ENCODE peak calls at places on chromosomes 5 and 9, in six cellular contexts. One of them, this sample, is unnamed.

GRCh38 chr5:174311531-174312269 is 266.2 kb downstream of the NSG2 start:
- DNase-seq in iris pigment epithelial cell: peak
- DNase-seq in tibial artery: peak
- DNase-seq in brain microvascular endothelial cell: peak
- DNase-seq in NCI-H2081: peak
- DNase-seq in NCI-H2029: peak
- DNase-seq in this sample: peak

GRCh38 chr5:10886497-10886896 is 125.5 kb upstream of the DAP start:
- DNase-seq in tibial artery: no peak
- DNase-seq in brain microvascular endothelial cell: no peak
- DNase-seq in NCI-H2029: no peak
- DNase-seq in NCI-H2081: no peak
- DNase-seq in iris pigment epithelial cell: no peak
- DNase-seq in this sample: no peak

GRCh38 chr5:157284458-157285212 is 18.7 kb downstream of the CYFIP2 start:
- DNase-seq in tibial artery: no peak
- DNase-seq in NCI-H2029: no peak
- DNase-seq in NCI-H2081: no peak
- DNase-seq in iris pigment epithelial cell: no peak
- DNase-seq in brain microvascular endothelial cell: no peak
- DNase-seq in this sample: no peak

GRCh38 chr5:19002111-19002510 is 985.9 kb downstream of the CDH18 start:
- DNase-seq in iris pigment epithelial cell: no peak
- DNase-seq in tibial artery: no peak
- DNase-seq in NCI-H2029: no peak
- DNase-seq in brain microvascular endothelial cell: no peak
- DNase-seq in NCI-H2081: no peak
- DNase-seq in this sample: no peak

GRCh38 chr5:55143624-55144023 is 16.3 kb upstream of the GPX8 start:
- DNase-seq in NCI-H2029: no peak
- DNase-seq in NCI-H2081: no peak
- DNase-seq in iris pigment epithelial cell: no peak
- DNase-seq in brain microvascular endothelial cell: no peak
- DNase-seq in tibial artery: no peak
- DNase-seq in this sample: no peak

GRCh38 chr9:88400021-88400420 is 11.8 kb downstream of the SPIN1 start:
- DNase-seq in NCI-H2081: no peak
- DNase-seq in brain microvascular endothelial cell: peak
- DNase-seq in iris pigment epithelial cell: peak
- DNase-seq in tibial artery: no peak
- DNase-seq in NCI-H2029: no peak
- DNase-seq in this sample: peak

GRCh38 chr5:72337159-72337558 is 17.0 kb downstream of the PTCD2 start:
- DNase-seq in NCI-H2029: no peak
- DNase-seq in brain microvascular endothelial cell: no peak
- DNase-seq in NCI-H2081: no peak
- DNase-seq in tibial artery: no peak
- DNase-seq in iris pigment epithelial cell: no peak
- DNase-seq in this sample: no peak

GRCh38 chr9:35645736-35646582 is 4.8 kb downstream of the SIT1 start:
- DNase-seq in NCI-H2029: no peak
- DNase-seq in NCI-H2081: no peak
- DNase-seq in brain microvascular endothelial cell: no peak
- DNase-seq in tibial artery: peak
- DNase-seq in iris pigment epithelial cell: peak
- DNase-seq in this sample: no peak

GRCh38 chr5:5025774-5026406 is 114.2 kb upstream of the ADAMTS16 start:
- DNase-seq in iris pigment epithelial cell: no peak
- DNase-seq in brain microvascular endothelial cell: no peak
- DNase-seq in NCI-H2029: peak
- DNase-seq in NCI-H2081: peak
- DNase-seq in tibial artery: no peak
- DNase-seq in this sample: no peak

GRCh38 chr9:116592926-116593325 is 94.2 kb upstream of the TRIM32 start:
- DNase-seq in iris pigment epithelial cell: no peak
- DNase-seq in NCI-H2029: no peak
- DNase-seq in brain microvascular endothelial cell: no peak
- DNase-seq in NCI-H2081: no peak
- DNase-seq in tibial artery: no peak
- DNase-seq in this sample: no peak

GRCh38 chr5:39691136-39691535 is 266.4 kb upstream of the DAB2 start:
- DNase-seq in NCI-H2029: no peak
- DNase-seq in tibial artery: no peak
- DNase-seq in iris pigment epithelial cell: no peak
- DNase-seq in NCI-H2081: no peak
- DNase-seq in brain microvascular endothelial cell: no peak
- DNase-seq in this sample: no peak

GRCh38 chr9:97387504-97387886 is 24.4 kb upstream of the TDRD7 start:
- DNase-seq in brain microvascular endothelial cell: no peak
- DNase-seq in tibial artery: no peak
- DNase-seq in NCI-H2029: no peak
- DNase-seq in iris pigment epithelial cell: no peak
- DNase-seq in NCI-H2081: no peak
- DNase-seq in this sample: no peak

GRCh38 chr5:39598641-39599248 is 174.0 kb upstream of the DAB2 start:
- DNase-seq in NCI-H2029: no peak
- DNase-seq in iris pigment epithelial cell: no peak
- DNase-seq in brain microvascular endothelial cell: no peak
- DNase-seq in tibial artery: no peak
- DNase-seq in NCI-H2081: no peak
- DNase-seq in this sample: no peak

GRCh38 chr9:130934246-130934645 is 4.8 kb downstream of the FIBCD1 start:
- DNase-seq in brain microvascular endothelial cell: no peak
- DNase-seq in NCI-H2081: no peak
- DNase-seq in NCI-H2029: no peak
- DNase-seq in iris pigment epithelial cell: no peak
- DNase-seq in tibial artery: no peak
- DNase-seq in this sample: no peak

GRCh38 chr5:81901539-81901938 is 70.3 kb upstream of the ATG10 start:
- DNase-seq in iris pigment epithelial cell: no peak
- DNase-seq in brain microvascular endothelial cell: no peak
- DNase-seq in NCI-H2081: no peak
- DNase-seq in NCI-H2029: no peak
- DNase-seq in tibial artery: no peak
- DNase-seq in this sample: no peak

GRCh38 chr5:41707853-41708603 is 162.2 kb downstream of the OXCT1 start:
- DNase-seq in NCI-H2029: no peak
- DNase-seq in brain microvascular endothelial cell: peak
- DNase-seq in iris pigment epithelial cell: peak
- DNase-seq in tibial artery: no peak
- DNase-seq in NCI-H2081: peak
- DNase-seq in this sample: peak

GRCh38 chr5:140356878-140357730 is 2.9 kb upstream of the SLC4A9 start:
- DNase-seq in tibial artery: no peak
- DNase-seq in NCI-H2081: no peak
- DNase-seq in iris pigment epithelial cell: no peak
- DNase-seq in brain microvascular endothelial cell: no peak
- DNase-seq in NCI-H2029: no peak
- DNase-seq in this sample: no peak

GRCh38 chr9:14309403-14309802 is 4.5 kb downstream of the NFIB start:
- DNase-seq in NCI-H2029: no peak
- DNase-seq in NCI-H2081: peak
- DNase-seq in tibial artery: no peak
- DNase-seq in brain microvascular endothelial cell: peak
- DNase-seq in iris pigment epithelial cell: peak
- DNase-seq in this sample: no peak

GRCh38 chr5:73412597-73412988 is 36.0 kb downstream of the FOXD1 start:
- DNase-seq in tibial artery: no peak
- DNase-seq in NCI-H2081: no peak
- DNase-seq in iris pigment epithelial cell: peak
- DNase-seq in NCI-H2029: no peak
- DNase-seq in brain microvascular endothelial cell: peak
- DNase-seq in this sample: no peak

GRCh38 chr9:110918316-110919054 is 119.8 kb downstream of the LPAR1 start:
- DNase-seq in tibial artery: no peak
- DNase-seq in iris pigment epithelial cell: peak
- DNase-seq in brain microvascular endothelial cell: peak
- DNase-seq in NCI-H2029: no peak
- DNase-seq in NCI-H2081: no peak
- DNase-seq in this sample: no peak

GRCh38 chr9:69431203-69431602 is 106.2 kb downstream of the ENTREP1 start:
- DNase-seq in NCI-H2029: no peak
- DNase-seq in tibial artery: no peak
- DNase-seq in brain microvascular endothelial cell: no peak
- DNase-seq in iris pigment epithelial cell: no peak
- DNase-seq in NCI-H2081: no peak
- DNase-seq in this sample: no peak

GRCh38 chr5:17241635-17242034 is 24.2 kb downstream of the BASP1 start:
- DNase-seq in brain microvascular endothelial cell: no peak
- DNase-seq in tibial artery: no peak
- DNase-seq in NCI-H2081: no peak
- DNase-seq in iris pigment epithelial cell: no peak
- DNase-seq in NCI-H2029: no peak
- DNase-seq in this sample: no peak

GRCh38 chr5:20305463-20305862 is 317.5 kb upstream of the CDH18 start:
- DNase-seq in NCI-H2081: no peak
- DNase-seq in NCI-H2029: no peak
- DNase-seq in iris pigment epithelial cell: no peak
- DNase-seq in brain microvascular endothelial cell: no peak
- DNase-seq in tibial artery: no peak
- DNase-seq in this sample: no peak

GRCh38 chr5:117434266-117434665 is 859.6 kb upstream of the SEMA6A start:
- DNase-seq in iris pigment epithelial cell: no peak
- DNase-seq in brain microvascular endothelial cell: no peak
- DNase-seq in tibial artery: no peak
- DNase-seq in NCI-H2029: no peak
- DNase-seq in NCI-H2081: no peak
- DNase-seq in this sample: no peak

GRCh38 chr5:88045931-88046461 is 222.6 kb downstream of the TMEM161B start:
- DNase-seq in NCI-H2081: peak
- DNase-seq in iris pigment epithelial cell: no peak
- DNase-seq in NCI-H2029: no peak
- DNase-seq in brain microvascular endothelial cell: no peak
- DNase-seq in tibial artery: no peak
- DNase-seq in this sample: no peak

GRCh38 chr9:131046581-131047202 is 37.7 kb downstream of the LAMC3 start:
- DNase-seq in tibial artery: peak
- DNase-seq in brain microvascular endothelial cell: peak
- DNase-seq in NCI-H2081: peak
- DNase-seq in NCI-H2029: peak
- DNase-seq in iris pigment epithelial cell: peak
- DNase-seq in this sample: peak

GRCh38 chr5:43729846-43730478 is 127.0 kb downstream of the NNT start:
- DNase-seq in brain microvascular endothelial cell: no peak
- DNase-seq in iris pigment epithelial cell: peak
- DNase-seq in tibial artery: no peak
- DNase-seq in NCI-H2029: no peak
- DNase-seq in NCI-H2081: no peak
- DNase-seq in this sample: no peak

This sample was measured in hepatic stellate cell.